ENCODE peak calls at places on chromosomes 3 and 15, in seven cellular contexts. One of them, this sample, is unnamed.

GRCh38 chr3:59595830-59596229 is 546.0 kb upstream of the CFAP20DC start:
- DNase-seq in transverse colon: no peak
- DNase-seq in ascending aorta: no peak
- DNase-seq in T-helper 2 cell: no peak
- DNase-seq in NCI-H345: no peak
- DNase-seq in PC-9: no peak
- DNase-seq in EL: no peak
- DNase-seq in this sample: no peak

GRCh38 chr3:38151667-38152265 is 13.3 kb downstream of the MYD88 start:
- DNase-seq in transverse colon: no peak
- DNase-seq in ascending aorta: no peak
- DNase-seq in T-helper 2 cell: no peak
- DNase-seq in NCI-H345: no peak
- DNase-seq in PC-9: peak
- DNase-seq in EL: no peak
- DNase-seq in this sample: no peak

GRCh38 chr15:85767785-85768529 is 26.8 kb downstream of the KLHL25 start:
- DNase-seq in transverse colon: no peak
- DNase-seq in ascending aorta: no peak
- DNase-seq in T-helper 2 cell: no peak
- DNase-seq in NCI-H345: no peak
- DNase-seq in PC-9: no peak
- DNase-seq in EL: no peak
- DNase-seq in this sample: no peak

GRCh38 chr15:73079570-73079969 is 27.3 kb downstream of the NEO1 start:
- DNase-seq in transverse colon: no peak
- DNase-seq in ascending aorta: no peak
- DNase-seq in T-helper 2 cell: no peak
- DNase-seq in NCI-H345: no peak
- DNase-seq in PC-9: no peak
- DNase-seq in EL: no peak
- DNase-seq in this sample: no peak

GRCh38 chr3:169581633-169582032 is 81.9 kb downstream of the MECOM start:
- DNase-seq in transverse colon: no peak
- DNase-seq in ascending aorta: no peak
- DNase-seq in T-helper 2 cell: no peak
- DNase-seq in NCI-H345: no peak
- DNase-seq in PC-9: no peak
- DNase-seq in EL: peak
- DNase-seq in this sample: no peak

GRCh38 chr3:11636372-11636760 is 7.3 kb downstream of the VGLL4 start:
- DNase-seq in transverse colon: no peak
- DNase-seq in ascending aorta: no peak
- DNase-seq in T-helper 2 cell: no peak
- DNase-seq in NCI-H345: no peak
- DNase-seq in PC-9: no peak
- DNase-seq in EL: no peak
- DNase-seq in this sample: no peak

GRCh38 chr3:15215996-15216395 is 9.9 kb downstream of the CAPN7 start:
- DNase-seq in transverse colon: no peak
- DNase-seq in ascending aorta: no peak
- DNase-seq in T-helper 2 cell: no peak
- DNase-seq in NCI-H345: no peak
- DNase-seq in PC-9: no peak
- DNase-seq in EL: no peak
- DNase-seq in this sample: no peak

GRCh38 chr3:141367038-141367730 is 1.1 kb upstream of the ZBTB38 start:
- DNase-seq in transverse colon: no peak
- DNase-seq in ascending aorta: peak
- DNase-seq in T-helper 2 cell: no peak
- DNase-seq in NCI-H345: no peak
- DNase-seq in PC-9: peak
- DNase-seq in EL: peak
- DNase-seq in this sample: no peak

GRCh38 chr3:126464997-126465396 is 10.7 kb downstream of the ZXDC start:
- DNase-seq in transverse colon: no peak
- DNase-seq in ascending aorta: no peak
- DNase-seq in T-helper 2 cell: no peak
- DNase-seq in NCI-H345: no peak
- DNase-seq in PC-9: no peak
- DNase-seq in EL: no peak
- DNase-seq in this sample: no peak

GRCh38 chr3:25344609-25345008 is 83.5 kb upstream of the RARB start:
- DNase-seq in transverse colon: no peak
- DNase-seq in ascending aorta: no peak
- DNase-seq in T-helper 2 cell: no peak
- DNase-seq in NCI-H345: no peak
- DNase-seq in PC-9: no peak
- DNase-seq in EL: no peak
- DNase-seq in this sample: no peak

GRCh38 chr3:33900440-33900808 is 102.0 kb downstream of the PDCD6IP start:
- DNase-seq in transverse colon: no peak
- DNase-seq in ascending aorta: no peak
- DNase-seq in T-helper 2 cell: no peak
- DNase-seq in NCI-H345: no peak
- DNase-seq in PC-9: no peak
- DNase-seq in EL: no peak
- DNase-seq in this sample: no peak

GRCh38 chr3:99627062-99627826 is 11.2 kb upstream of the COL8A1 start:
- DNase-seq in transverse colon: no peak
- DNase-seq in ascending aorta: no peak
- DNase-seq in T-helper 2 cell: no peak
- DNase-seq in NCI-H345: no peak
- DNase-seq in PC-9: peak
- DNase-seq in EL: peak
- DNase-seq in this sample: no peak

GRCh38 chr3:174156200-174156599 is 702.9 kb upstream of the NAALADL2 start:
- DNase-seq in transverse colon: no peak
- DNase-seq in ascending aorta: no peak
- DNase-seq in T-helper 2 cell: no peak
- DNase-seq in NCI-H345: no peak
- DNase-seq in PC-9: no peak
- DNase-seq in EL: no peak
- DNase-seq in this sample: no peak

GRCh38 chr3:116000315-116000714 is 377.0 kb downstream of the GAP43 start:
- DNase-seq in transverse colon: no peak
- DNase-seq in ascending aorta: no peak
- DNase-seq in T-helper 2 cell: no peak
- DNase-seq in NCI-H345: no peak
- DNase-seq in PC-9: no peak
- DNase-seq in EL: peak
- DNase-seq in this sample: no peak

GRCh38 chr3:8964436-8965370 is 1.4 kb upstream of the RAD18 start:
- DNase-seq in transverse colon: peak
- DNase-seq in ascending aorta: no peak
- DNase-seq in T-helper 2 cell: no peak
- DNase-seq in NCI-H345: no peak
- DNase-seq in PC-9: peak
- DNase-seq in EL: peak
- DNase-seq in this sample: no peak

GRCh38 chr3:38575279-38575843 is 74.1 kb downstream of the SCN5A start:
- DNase-seq in transverse colon: peak
- DNase-seq in ascending aorta: peak
- DNase-seq in T-helper 2 cell: no peak
- DNase-seq in NCI-H345: no peak
- DNase-seq in PC-9: no peak
- DNase-seq in EL: no peak
- DNase-seq in this sample: peak

GRCh38 chr3:113157408-113157980 is 53.9 kb upstream of the BOC start:
- DNase-seq in transverse colon: no peak
- DNase-seq in ascending aorta: no peak
- DNase-seq in T-helper 2 cell: no peak
- DNase-seq in NCI-H345: no peak
- DNase-seq in PC-9: no peak
- DNase-seq in EL: no peak
- DNase-seq in this sample: peak

GRCh38 chr15:40420793-40421192 is 15.2 kb downstream of the IVD start:
- DNase-seq in transverse colon: peak
- DNase-seq in ascending aorta: no peak
- DNase-seq in T-helper 2 cell: no peak
- DNase-seq in NCI-H345: peak
- DNase-seq in PC-9: peak
- DNase-seq in EL: no peak
- DNase-seq in this sample: no peak

GRCh38 chr3:128492353-128493220 is at the start of gene GATA2:
- DNase-seq in transverse colon: no peak
- DNase-seq in ascending aorta: peak
- DNase-seq in T-helper 2 cell: no peak
- DNase-seq in NCI-H345: no peak
- DNase-seq in PC-9: no peak
- DNase-seq in EL: no peak
- DNase-seq in this sample: no peak

GRCh38 chr15:25171856-25172687 is 217.3 kb downstream of the SNRPN start:
- DNase-seq in transverse colon: no peak
- DNase-seq in ascending aorta: peak
- DNase-seq in T-helper 2 cell: peak
- DNase-seq in NCI-H345: no peak
- DNase-seq in PC-9: no peak
- DNase-seq in EL: no peak
- DNase-seq in this sample: no peak

GRCh38 chr15:67018451-67018850 is 47.0 kb upstream of the SMAD3 start:
- DNase-seq in transverse colon: no peak
- DNase-seq in ascending aorta: peak
- DNase-seq in T-helper 2 cell: no peak
- DNase-seq in NCI-H345: no peak
- DNase-seq in PC-9: no peak
- DNase-seq in EL: no peak
- DNase-seq in this sample: no peak

GRCh38 chr3:115239717-115240116 is 92.6 kb upstream of the ZBTB20 start:
- DNase-seq in transverse colon: no peak
- DNase-seq in ascending aorta: peak
- DNase-seq in T-helper 2 cell: no peak
- DNase-seq in NCI-H345: peak
- DNase-seq in PC-9: peak
- DNase-seq in EL: peak
- DNase-seq in this sample: peak

This sample was measured in testis.